ENCODE peak calls at places on chromosomes 3 and 15, in seven cellular contexts. X, V, R, B, U, L and F are unnamed samples. For H3K9me3, the result is how much of the 10 kb centered on the place peaks cover.

GRCh38 chr3:59185586-59186381 is 136.0 kb upstream of the CFAP20DC start:
- DNase-seq in R (no peak), X (peak), B (no peak), U (peak), V (no peak), L (no peak), F (no peak)

GRCh38 chr15:70259030-70259424 is 161.3 kb upstream of the TLE3 start:
- DNase-seq in V (peak), U (peak), L (peak), B (peak), R (no peak), X (peak), F (peak)

GRCh38 chr3:11411956-11412355 is 139.8 kb downstream of the ATG7 start:
- DNase-seq in U (no peak), V (no peak), L (no peak), X (no peak), B (no peak), R (no peak), F (no peak)

GRCh38 chr3:140529096-140529495 is 148.8 kb upstream of the TRIM42 start:
- DNase-seq in V (no peak), U (peak), R (no peak), B (no peak), X (peak), L (no peak), F (no peak)

GRCh38 chr15:40340740-40341400 is at the start of gene CCDC9B:
- DNase-seq in R (no peak), L (peak), U (peak), X (peak), B (peak), V (no peak), F (no peak)

GRCh38 chr3:12138044-12138443 is 20.7 kb downstream of the TIMP4 start:
- DNase-seq in V (no peak), B (no peak), U (peak), X (no peak), L (peak), R (no peak), F (no peak)

GRCh38 chr3:30751610-30752299 is 142.7 kb downstream of the GADL1 start:
- DNase-seq in U (peak), V (peak), B (no peak), R (no peak), L (no peak), X (peak), F (no peak)

GRCh38 chr3:133995264-133995663 is 34.5 kb downstream of the SLCO2A1 start:
- DNase-seq in U (no peak), L (no peak), V (no peak), R (no peak), B (no peak), X (no peak), F (no peak)

GRCh38 chr3:87771338-87772059 is 287.3 kb downstream of the CGGBP1 start:
- DNase-seq in X (no peak), L (peak), R (peak), U (peak), V (peak), B (no peak), F (peak)

GRCh38 chr15:55318588-55319494 is at the start of the genes PIGB and PIGBOS1:
- DNase-seq in X (peak), U (peak), L (peak), V (peak), R (peak), B (peak), F (peak)

GRCh38 chr3:88988906-88989305 is 118.5 kb upstream of the EPHA3 start:
- DNase-seq in X (no peak), V (no peak), R (no peak), U (no peak), B (no peak), L (no peak), F (no peak)

GRCh38 chr15:75891895-75892294 is 11.8 kb upstream of the FBXO22 start:
- DNase-seq in V (no peak), X (peak), L (no peak), U (peak), R (no peak), B (no peak), F (no peak)

GRCh38 chr3:122299872-122300460 is 25.1 kb upstream of the CSTA start:
- DNase-seq in X (no peak), B (no peak), U (peak), L (no peak), V (no peak), R (peak), F (peak)

GRCh38 chr3:58350627-58351013 is 17.9 kb downstream of the PXK start:
- DNase-seq in V (no peak), L (no peak), R (no peak), X (peak), B (no peak), U (peak), F (no peak)

GRCh38 chr3:19216669-19217337 is 68.5 kb downstream of the KCNH8 start:
- DNase-seq in R (no peak), X (no peak), U (no peak), V (no peak), B (peak), L (no peak), F (no peak)

GRCh38 chr15:63945838-63946298 is 100.4 kb downstream of the DAPK2 start:
- DNase-seq in L (peak), V (peak), U (no peak), X (no peak), R (no peak), B (no peak), F (no peak)

GRCh38 chr15:41798607-41799487 is 24.6 kb downstream of the MAPKBP1 start:
- DNase-seq in B (no peak), U (no peak), L (no peak), R (no peak), X (no peak), V (no peak), F (no peak)

GRCh38 chr15:88487176-88487795 is 19.8 kb downstream of the MRPS11 start:
- DNase-seq in X (peak), V (no peak), L (no peak), B (no peak), R (no peak), U (no peak), F (no peak)

GRCh38 chr3:52367891-52368880 is 52.1 kb downstream of the DNAH1 start:
- DNase-seq in L (no peak), X (no peak), V (no peak), B (no peak), U (no peak), R (no peak), F (no peak)

GRCh38 chr3:6168242-6168641 is 692.7 kb upstream of the GRM7 start:
- DNase-seq in B (no peak), L (no peak), U (no peak), V (no peak), R (no peak), X (no peak), F (no peak)

GRCh38 chr3:64266983-64267382 is 41.7 kb upstream of the PRICKLE2 start:
- DNase-seq in B (no peak), L (no peak), R (no peak), V (no peak), U (no peak), X (no peak), F (no peak)

GRCh38 chr15:80437492-80437891 is 33.3 kb downstream of the ARNT2 start:
- DNase-seq in R (no peak), V (no peak), B (no peak), X (no peak), L (no peak), U (peak), F (no peak)

GRCh38 chr3:37887062-37887461 is 25.4 kb downstream of the CTDSPL start:
- DNase-seq in U (no peak), V (no peak), R (no peak), X (no peak), L (peak), B (no peak), F (no peak)

GRCh38 chr3:127767126-127767525 is 55.2 kb downstream of the MGLL start:
- DNase-seq in B (no peak), R (no peak), L (no peak), V (no peak), U (no peak), X (no peak), F (no peak)

GRCh38 chr15:89101302-89102191 is 13.3 kb downstream of the ABHD2 start:
- DNase-seq in X (peak), V (no peak), U (peak), B (peak), L (peak), R (peak), F (no peak)

GRCh38 chr3:14389133-14390115 is 13.0 kb upstream of the SLC6A6 start:
- DNase-seq in U (no peak), X (no peak), V (no peak), L (no peak), B (no peak), R (no peak), F (no peak)

GRCh38 chr15:58748040-58748786 is 1.3 kb downstream of the ADAM10 start:
- DNase-seq in R (no peak), U (no peak), V (no peak), X (no peak), B (no peak), L (no peak), F (no peak)

GRCh38 chr3:171245796-171246453 is 214.3 kb downstream of the TNIK start:
- DNase-seq in V (no peak), R (no peak), U (no peak), L (no peak), X (no peak), B (no peak), F (no peak)

GRCh38 chr15:42184736-42185135 is 23.4 kb downstream of the VPS39 start:
- DNase-seq in L (no peak), B (no peak), R (no peak), U (no peak), V (no peak), X (no peak), F (no peak)

GRCh38 chr3:69119138-69119537 is 3.3 kb downstream of the LMOD3 start:
- DNase-seq in B (no peak), V (no peak), X (no peak), U (no peak), L (no peak), R (no peak), F (no peak)

DNA sequence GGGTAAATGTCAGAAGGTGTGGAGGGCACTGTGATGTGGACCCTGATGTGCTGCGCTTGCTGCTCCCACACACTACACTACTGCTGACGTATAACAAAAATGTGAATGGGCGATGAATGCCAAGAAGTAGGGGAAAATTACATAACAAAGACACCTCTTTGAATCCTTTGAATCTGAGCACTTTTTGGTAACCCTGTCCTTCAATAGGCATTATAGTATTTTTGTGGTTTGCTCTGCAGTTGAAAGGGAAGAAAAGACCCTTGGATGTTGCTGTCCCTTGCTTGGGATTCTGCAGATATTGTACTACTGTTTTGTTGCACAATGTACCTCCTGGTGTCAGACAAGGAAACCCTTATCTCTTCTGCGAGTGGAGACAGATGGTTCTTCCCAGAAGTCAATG is 124.7 kb upstream of the UBE3A start:
- DNase-seq in V (no peak), R (no peak), U (no peak), B (no peak), X (no peak), L (no peak), F (no peak)
- H3K9me3 ChIP-seq in V (under half), R (under half), U (under half), B (under half), X (under half), L (under half), F (under half)

GRCh38 chr15:25247418-25248030 is 191.3 kb downstream of the UBE3A start:
- DNase-seq in V (peak), B (no peak), X (no peak), R (no peak), U (no peak), L (no peak), F (no peak)
- H3K9me3 ChIP-seq in V (under half), B (under half), X (under half), R (under half), U (half or more), L (under half), F (under half)

DNA sequence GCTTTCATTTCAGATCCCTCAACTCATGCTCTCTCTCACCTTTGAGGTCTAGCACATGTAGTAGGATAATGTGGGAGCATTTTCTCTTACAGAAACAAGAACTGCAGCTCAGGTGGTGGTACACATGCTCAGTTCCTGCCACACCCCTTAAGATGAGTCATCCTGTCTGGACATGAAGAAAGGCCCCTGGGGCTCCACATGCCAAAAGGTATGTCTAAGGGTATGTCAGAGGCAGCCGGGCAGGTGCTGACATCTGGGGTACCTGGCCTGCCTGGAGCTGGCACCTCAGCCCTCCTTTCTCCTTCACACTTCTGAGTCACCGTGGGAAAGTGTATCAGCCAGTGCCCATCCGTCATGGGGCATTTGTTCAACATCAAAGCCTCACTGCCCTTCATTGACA is 209.9 kb downstream of the OCA2 start:
- DNase-seq in B (no peak), V (no peak), U (no peak), L (no peak), X (no peak), R (no peak), F (no peak)
- H3K9me3 ChIP-seq in B (under half), V (under half), U (under half), L (under half), X (under half), R (under half), F (under half)

DNA sequence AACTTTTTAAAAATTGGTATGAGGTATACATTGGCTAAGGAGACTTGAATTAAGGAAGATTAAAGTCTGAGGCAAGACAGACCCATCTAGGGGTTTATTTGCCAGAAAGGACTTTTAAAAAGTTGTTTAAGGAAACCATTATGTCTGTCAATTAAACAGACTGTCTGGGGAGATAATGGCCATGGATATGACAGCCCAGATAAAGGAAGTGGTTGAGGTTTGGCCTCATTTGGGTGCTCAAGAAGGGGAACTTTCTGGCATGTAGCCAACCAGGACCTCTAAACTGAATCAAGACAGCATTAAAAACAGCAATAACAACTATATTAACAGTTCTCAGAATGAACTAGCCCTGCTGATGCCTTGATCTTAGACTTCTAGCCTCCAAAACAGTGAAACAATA is 9.9 kb upstream of the CD200R1L start:
- DNase-seq in B (no peak), R (no peak), U (no peak), V (no peak), L (no peak), X (no peak), F (no peak)
- H3K9me3 ChIP-seq in B (under half), R (under half), U (under half), V (under half), L (under half), X (under half), F (under half)

GRCh38 chr15:26392956-26393355 is 379.9 kb downstream of the GABRB3 start:
- DNase-seq in U (no peak), L (no peak), R (no peak), V (no peak), B (no peak), X (no peak), F (no peak)
- H3K9me3 ChIP-seq in U (under half), L (under half), R (under half), V (under half), B (under half), X (under half), F (under half)

GRCh38 chr3:16079519-16079918 is 95.0 kb upstream of the GALNT15 start:
- DNase-seq in R (no peak), B (no peak), V (no peak), U (peak), X (peak), L (no peak), F (no peak)
- H3K9me3 ChIP-seq in R (under half), B (under half), V (under half), U (under half), X (under half), L (under half), F (under half)